ENCODE peak calls at places on chromosomes 3 and 15, in eight cellular contexts. D is heart left ventricle; C is BE2C; B is PC-9; S is Panc1; R is CD8-positive, alpha-beta memory T cell; O is colonic mucosa; V is fibroblast of lung. W is an unnamed sample.

GRCh38 chr3:104885214-104885814 is 481.4 kb upstream of the ALCAM start:
- DNase-seq in D (no peak), C (no peak), B (no peak), S (no peak), R (no peak), O (no peak), V (peak; percentile 66), W (no peak)

GRCh38 chr3:137692803-137693431 is 71.2 kb upstream of the SOX14 start:
- DNase-seq in D (no peak), C (peak; percentile 63), B (no peak), S (no peak), R (no peak), O (peak; percentile 23), V (no peak), W (no peak)

GRCh38 chr15:75646944-75647364 is 758 bp upstream of the SNX33 start:
- DNase-seq in D (peak; percentile 58), C (no peak), B (no peak), S (no peak), R (no peak), O (peak; percentile 65), V (no peak), W (peak; percentile 9)

GRCh38 chr3:122977645-122978466 is 49.7 kb downstream of the SEMA5B start:
- DNase-seq in D (peak; percentile 82), C (peak; percentile 74), B (peak; percentile 93), S (no peak), R (no peak), O (no peak), V (peak; percentile 89), W (no peak)

GRCh38 chr3:31701286-31701685 is 168.6 kb downstream of the STT3B start:
- DNase-seq in D (no peak), C (no peak), B (no peak), S (no peak), R (no peak), O (no peak), V (no peak), W (no peak)

GRCh38 chr15:98699591-98700424 is 51.5 kb downstream of the IGF1R start:
- DNase-seq in D (no peak), C (no peak), B (no peak), S (no peak), R (no peak), O (no peak), V (no peak), W (no peak)

GRCh38 chr3:185330238-185330637 is 32.7 kb upstream of the MAP3K13 start:
- DNase-seq in D (no peak), C (no peak), B (no peak), S (no peak), R (no peak), O (peak; percentile 30), V (no peak), W (no peak)

GRCh38 chr15:47987908-47988532 is 132.8 kb upstream of the SLC24A5 start:
- DNase-seq in D (no peak), C (peak; percentile 50), B (no peak), S (peak; percentile 8), R (no peak), O (peak; percentile 30), V (peak; percentile 56), W (no peak)

GRCh38 chr15:48177383-48177874 is 666 bp downstream of the MYEF2 start:
- DNase-seq in D (no peak), C (no peak), B (no peak), S (no peak), R (no peak), O (no peak), V (peak; percentile 70), W (peak; percentile 42)

DNA sequence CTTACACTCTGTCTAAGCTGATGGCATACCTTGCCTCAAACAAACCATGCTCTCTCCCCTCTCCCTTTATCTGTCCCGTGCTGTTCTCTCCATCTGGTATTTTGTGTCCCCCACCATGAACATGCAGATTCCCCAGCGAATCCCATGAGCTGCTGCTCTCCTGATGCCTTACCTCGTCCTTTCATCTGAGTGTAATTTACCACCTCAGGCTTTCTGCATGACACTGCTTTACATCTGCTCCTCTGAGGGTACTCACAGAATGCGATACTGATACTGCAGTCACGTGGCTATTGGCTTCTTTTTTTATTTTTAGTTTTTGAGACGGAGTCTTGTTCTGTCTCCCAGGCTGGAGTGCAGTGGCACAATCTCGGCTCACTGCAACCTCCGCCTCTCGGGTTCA is 341.7 kb downstream of the PTPRG start:
- DNase-seq in D (no peak), C (no peak), B (no peak), S (no peak), R (no peak), O (no peak), V (no peak), W (no peak)
- H3K4me1 ChIP-seq in D (peaks cover 19% of the 10 kb centered on the region), C (no peaks in the 10 kb centered on the region), B (no peaks in the 10 kb centered on the region), S (no peaks in the 10 kb centered on the region), R (no peaks in the 10 kb centered on the region), O (no peaks in the 10 kb centered on the region), V (peaks cover 5% of the 10 kb centered on the region), W (no peaks in the 10 kb centered on the region)

DNA sequence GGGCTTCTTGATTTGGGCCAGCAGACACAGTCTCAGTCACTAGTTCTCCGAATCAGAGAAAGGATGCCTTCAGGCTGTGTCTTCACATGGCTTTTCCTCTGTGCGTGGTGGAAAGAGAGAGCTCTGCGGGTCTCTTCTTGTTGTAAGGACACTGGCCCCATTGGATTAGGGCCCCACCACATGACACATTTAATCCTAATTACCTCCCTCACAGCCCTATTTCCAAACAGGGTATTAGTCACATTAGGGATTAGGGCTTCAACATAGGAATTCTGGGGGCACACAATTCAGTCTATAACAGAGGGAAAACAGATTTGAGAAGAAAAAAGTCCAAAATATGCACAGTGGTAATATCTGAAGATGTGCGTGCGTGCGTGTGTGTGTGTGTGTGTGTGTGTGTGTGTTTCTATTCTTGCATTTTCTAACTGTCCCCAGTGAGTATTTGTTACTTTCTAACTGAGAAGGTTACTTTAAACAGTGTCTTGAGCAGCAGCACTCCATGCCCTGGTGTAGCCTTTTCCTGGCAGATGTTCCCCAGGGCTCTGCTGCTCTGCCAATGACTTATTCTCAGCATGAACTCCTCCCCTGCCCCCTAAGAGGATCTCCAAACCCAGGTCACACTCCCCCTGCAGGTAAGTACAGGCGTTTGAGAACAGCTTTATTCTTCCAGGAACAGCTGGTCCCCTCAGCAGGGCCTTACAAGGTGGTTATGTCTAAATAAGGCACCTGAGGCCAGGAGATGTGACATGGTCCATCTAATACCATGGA is 72.9 kb downstream of the RPL39L start:
- DNase-seq in D (peak; percentile 34), C (peak; percentile 39), B (peak; percentile 60), S (no peak), R (peak; percentile 4), O (no peak), V (peak; percentile 26), W (peak; percentile 38)
- H3K4me1 ChIP-seq in D (peaks cover 26% of the 10 kb centered on the region), C (no peaks in the 10 kb centered on the region), B (peaks cover 49% of the 10 kb centered on the region), S (no peaks in the 10 kb centered on the region), R (peaks cover 40% of the 10 kb centered on the region), O (peaks cover 5% of the 10 kb centered on the region), V (peaks cover 2% of the 10 kb centered on the region), W (peaks cover 46% of the 10 kb centered on the region)

DNA sequence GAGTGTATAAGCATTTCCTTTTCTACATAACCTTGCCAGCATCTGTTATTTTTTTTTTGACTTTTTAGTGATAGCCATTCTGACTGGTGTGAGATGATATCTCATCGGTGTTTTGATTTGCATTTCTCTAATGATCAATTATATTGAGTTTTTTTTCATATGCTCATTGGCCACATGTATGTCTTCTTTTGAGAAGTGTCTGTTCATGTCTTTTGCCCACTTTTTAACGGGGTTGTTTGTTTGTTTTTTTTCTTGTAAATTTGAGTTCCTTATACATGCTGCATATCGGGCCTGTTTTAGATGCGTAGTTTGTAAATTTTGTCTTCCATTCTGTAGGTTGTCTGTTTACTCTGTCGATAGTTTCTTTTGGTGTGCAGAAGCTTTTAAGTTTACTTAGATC is 89.2 kb downstream of the LEKR1 start:
- DNase-seq in D (no peak), C (no peak), B (no peak), S (no peak), R (no peak), O (no peak), V (no peak), W (no peak)
- H3K4me1 ChIP-seq in D (no peaks in the 10 kb centered on the region), C (no peaks in the 10 kb centered on the region), B (no peaks in the 10 kb centered on the region), S (no peaks in the 10 kb centered on the region), R (no peaks in the 10 kb centered on the region), O (no peaks in the 10 kb centered on the region), V (no peaks in the 10 kb centered on the region), W (no peaks in the 10 kb centered on the region)

GRCh38 chr3:112688085-112688769 is 47.3 kb upstream of the CCDC80 start:
- DNase-seq in D (no peak), C (no peak), B (no peak), S (no peak), R (no peak), O (no peak), V (peak; percentile 39), W (no peak)
- H3K4me1 ChIP-seq in D (no peaks in the 10 kb centered on the region), C (no peaks in the 10 kb centered on the region), B (peaks cover 26% of the 10 kb centered on the region), S (no peaks in the 10 kb centered on the region), R (no peaks in the 10 kb centered on the region), O (no peaks in the 10 kb centered on the region), V (peaks cover 12% of the 10 kb centered on the region), W (no peaks in the 10 kb centered on the region)

GRCh38 chr3:111595239-111595638 is at the start of gene ZBED2:
- DNase-seq in D (no peak), C (no peak), B (no peak), S (no peak), R (no peak), O (no peak), V (no peak), W (no peak)

GRCh38 chr3:111598552-111598951 is 3.4 kb upstream of the ZBED2 start:
- DNase-seq in D (no peak), C (no peak), B (no peak), S (no peak), R (no peak), O (no peak), V (no peak), W (no peak)

GRCh38 chr3:111596328-111596727 is 1.2 kb upstream of the ZBED2 start:
- DNase-seq in D (no peak), C (no peak), B (no peak), S (no peak), R (no peak), O (no peak), V (peak; percentile 39), W (no peak)

GRCh38 chr3:111594781-111595180 is 365 bp downstream of the ZBED2 start:
- DNase-seq in D (no peak), C (no peak), B (no peak), S (no peak), R (no peak), O (no peak), V (no peak), W (no peak)

GRCh38 chr3:111598139-111598538 is 3.0 kb upstream of the ZBED2 start:
- DNase-seq in D (no peak), C (no peak), B (no peak), S (no peak), R (no peak), O (no peak), V (no peak), W (no peak)
- H3K4me1 ChIP-seq in D (no peaks in the 10 kb centered on the region), C (no peaks in the 10 kb centered on the region), B (peaks cover 20% of the 10 kb centered on the region), S (no peaks in the 10 kb centered on the region), R (peaks cover 12% of the 10 kb centered on the region), O (no peaks in the 10 kb centered on the region), V (no peaks in the 10 kb centered on the region), W (peaks cover 27% of the 10 kb centered on the region)